ENCODE peak calls at places on chromosomes 1 and 21, in eight cellular contexts. N, K, B, H, A, X, P and I are unnamed samples.

GRCh38 chr1:247679639-247680038 is at the start of gene OR13G1:
- DNase-seq in N (no peak), K (no peak), B (no peak), H (no peak), A (no peak), X (no peak), P (no peak), I (no peak)

GRCh38 chr1:205680073-205680851 is at the start of gene SLC45A3:
- DNase-seq in N (peak; percentile 34), K (peak; percentile 88), B (peak; percentile 17), H (peak; percentile 17), A (peak; percentile 54), X (no peak), P (peak; percentile 33), I (peak; percentile 28)

GRCh38 chr1:70978623-70979022 is 69.0 kb downstream of the PTGER3 start:
- DNase-seq in N (no peak), K (no peak), B (no peak), H (no peak), A (no peak), X (no peak), P (no peak), I (no peak)

GRCh38 chr21:16116798-16117197 is 387.0 kb downstream of the USP25 start:
- DNase-seq in N (no peak), K (no peak), B (peak; percentile 87), H (no peak), A (no peak), X (no peak), P (no peak), I (no peak)

GRCh38 chr1:150578278-150579109 is 916 bp downstream of the MCL1 start:
- DNase-seq in N (peak; percentile 31), K (no peak), B (peak; percentile 95), H (peak; percentile 86), A (peak; percentile 36), X (no peak), P (peak; percentile 68), I (peak; percentile 42)

GRCh38 chr21:43600642-43601397 is 58.5 kb downstream of the HSF2BP start:
- DNase-seq in N (no peak), K (no peak), B (no peak), H (peak; percentile 45), A (no peak), X (no peak), P (no peak), I (no peak)

GRCh38 chr1:61851849-61852692 is 109.8 kb downstream of the PATJ start:
- DNase-seq in N (no peak), K (no peak), B (peak; percentile 81), H (peak; percentile 62), A (no peak), X (peak; percentile 64), P (no peak), I (peak; percentile 70)

GRCh38 chr1:54397090-54397591 is 9.1 kb downstream of the SSBP3 start:
- DNase-seq in N (no peak), K (no peak), B (no peak), H (no peak), A (no peak), X (no peak), P (no peak), I (no peak)

GRCh38 chr1:18668051-18668450 is 37.4 kb downstream of the PAX7 start:
- DNase-seq in N (no peak), K (no peak), B (no peak), H (no peak), A (no peak), X (no peak), P (no peak), I (no peak)

GRCh38 chr1:110585426-110585825 is 20.7 kb downstream of the KCNA2 start:
- DNase-seq in N (no peak), K (peak; percentile 31), B (no peak), H (no peak), A (no peak), X (no peak), P (no peak), I (no peak)

GRCh38 chr1:236165238-236165981 is 23.1 kb downstream of the GPR137B start:
- DNase-seq in N (no peak), K (no peak), B (no peak), H (no peak), A (no peak), X (no peak), P (no peak), I (no peak)

GRCh38 chr1:100302756-100303155 is 36.7 kb downstream of the RTCA start:
- DNase-seq in N (no peak), K (no peak), B (no peak), H (no peak), A (no peak), X (no peak), P (no peak), I (no peak)